ENCODE peak calls at places on chromosomes 3 and 15, in four cellular contexts. One of them, this sample, is unnamed.

GRCh38 chr3:171770689-171771620 is 39.3 kb downstream of the PLD1 start:
- DNase-seq in pancreas: no peak
- DNase-seq in CD8-positive, alpha-beta T cell: no peak
- DNase-seq in endodermal cell: peak
- DNase-seq in this sample: peak

GRCh38 chr3:13307041-13307440 is 113.1 kb downstream of the NUP210 start:
- DNase-seq in pancreas: no peak
- DNase-seq in endodermal cell: no peak
- DNase-seq in CD8-positive, alpha-beta T cell: no peak
- DNase-seq in this sample: no peak

GRCh38 chr3:111072016-111072891 is 638 bp downstream of the NECTIN3 start:
- DNase-seq in endodermal cell: no peak
- DNase-seq in pancreas: peak
- DNase-seq in CD8-positive, alpha-beta T cell: peak
- DNase-seq in this sample: peak

GRCh38 chr15:93265046-93265658 is 176.1 kb upstream of the RGMA start:
- DNase-seq in CD8-positive, alpha-beta T cell: no peak
- DNase-seq in pancreas: no peak
- DNase-seq in endodermal cell: no peak
- DNase-seq in this sample: no peak

GRCh38 chr3:181700168-181701087 is 11.3 kb upstream of the SOX2 start:
- DNase-seq in pancreas: no peak
- DNase-seq in CD8-positive, alpha-beta T cell: peak
- DNase-seq in endodermal cell: peak
- DNase-seq in this sample: peak

GRCh38 chr15:66832679-66833078 is 130.6 kb downstream of the SMAD6 start:
- DNase-seq in pancreas: no peak
- DNase-seq in CD8-positive, alpha-beta T cell: no peak
- DNase-seq in endodermal cell: no peak
- DNase-seq in this sample: peak

GRCh38 chr3:137217733-137218132 is 259.9 kb downstream of the IL20RB start:
- DNase-seq in endodermal cell: peak
- DNase-seq in CD8-positive, alpha-beta T cell: no peak
- DNase-seq in pancreas: no peak
- DNase-seq in this sample: no peak

GRCh38 chr3:11591006-11591360 is 52.7 kb downstream of the VGLL4 start:
- DNase-seq in pancreas: no peak
- DNase-seq in endodermal cell: no peak
- DNase-seq in CD8-positive, alpha-beta T cell: no peak
- DNase-seq in this sample: peak

GRCh38 chr15:55108858-55109518 is 87.8 kb downstream of the RSL24D1 start:
- DNase-seq in endodermal cell: peak
- DNase-seq in CD8-positive, alpha-beta T cell: peak
- DNase-seq in pancreas: peak
- DNase-seq in this sample: peak

GRCh38 chr3:24680214-24680967 is 185.7 kb upstream of the THRB start:
- DNase-seq in CD8-positive, alpha-beta T cell: peak
- DNase-seq in pancreas: peak
- DNase-seq in endodermal cell: peak
- DNase-seq in this sample: peak

GRCh38 chr15:73394782-73395181 is 26.0 kb upstream of the HCN4 start:
- DNase-seq in endodermal cell: no peak
- DNase-seq in pancreas: no peak
- DNase-seq in CD8-positive, alpha-beta T cell: no peak
- DNase-seq in this sample: no peak

GRCh38 chr15:57460208-57460816 is 84.0 kb downstream of the CGNL1 start:
- DNase-seq in CD8-positive, alpha-beta T cell: no peak
- DNase-seq in pancreas: no peak
- DNase-seq in endodermal cell: no peak
- DNase-seq in this sample: no peak

GRCh38 chr15:62857411-62857853 is 185.1 kb upstream of the TPM1 start:
- DNase-seq in endodermal cell: peak
- DNase-seq in CD8-positive, alpha-beta T cell: no peak
- DNase-seq in pancreas: no peak
- DNase-seq in this sample: no peak

GRCh38 chr3:10116138-10116460 is 624 bp downstream of the BRK1 start:
- DNase-seq in CD8-positive, alpha-beta T cell: no peak
- DNase-seq in pancreas: no peak
- DNase-seq in endodermal cell: no peak
- DNase-seq in this sample: peak

GRCh38 chr3:190359813-190360212 is 28.1 kb upstream of the CLDN16 start:
- DNase-seq in pancreas: no peak
- DNase-seq in CD8-positive, alpha-beta T cell: no peak
- DNase-seq in endodermal cell: no peak
- DNase-seq in this sample: no peak

GRCh38 chr3:193805448-193805847 is 212.4 kb downstream of the OPA1 start:
- DNase-seq in CD8-positive, alpha-beta T cell: no peak
- DNase-seq in pancreas: peak
- DNase-seq in endodermal cell: peak
- DNase-seq in this sample: peak

GRCh38 chr3:140093742-140094141 is 158.8 kb downstream of the CLSTN2 start:
- DNase-seq in pancreas: no peak
- DNase-seq in CD8-positive, alpha-beta T cell: no peak
- DNase-seq in endodermal cell: no peak
- DNase-seq in this sample: peak

GRCh38 chr15:88648357-88649214 is 9.8 kb downstream of the ISG20 start:
- DNase-seq in pancreas: no peak
- DNase-seq in CD8-positive, alpha-beta T cell: no peak
- DNase-seq in endodermal cell: peak
- DNase-seq in this sample: no peak

GRCh38 chr15:66757030-66757429 is 55.0 kb downstream of the SMAD6 start:
- DNase-seq in endodermal cell: no peak
- DNase-seq in CD8-positive, alpha-beta T cell: no peak
- DNase-seq in pancreas: no peak
- DNase-seq in this sample: no peak

GRCh38 chr15:87881001-87881400 is 375.5 kb downstream of the NTRK3 start:
- DNase-seq in CD8-positive, alpha-beta T cell: no peak
- DNase-seq in pancreas: no peak
- DNase-seq in endodermal cell: no peak
- DNase-seq in this sample: no peak

DNA sequence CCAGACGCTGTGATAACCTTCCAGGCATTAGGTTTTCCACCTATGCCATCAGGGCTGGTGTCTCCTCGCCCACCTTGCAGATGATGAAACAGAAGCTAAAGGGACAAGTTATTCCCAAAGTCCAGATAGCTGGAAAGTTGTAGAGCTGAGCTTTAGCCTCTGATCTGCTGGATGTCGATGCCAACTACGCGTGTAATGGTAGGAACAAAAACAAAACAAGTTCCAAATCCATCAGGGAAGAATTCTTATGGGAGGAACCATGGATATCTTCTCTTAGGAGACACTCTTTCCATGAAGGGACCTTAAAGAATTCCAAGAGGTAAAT is 28.1 kb upstream of the RHO start:
- DNase-seq in CD8-positive, alpha-beta T cell: no peak
- DNase-seq in endodermal cell: no peak
- DNase-seq in pancreas: no peak
- DNase-seq in this sample: no peak
- H3K4me3 ChIP-seq in CD8-positive, alpha-beta T cell: no peak
- H3K4me3 ChIP-seq in endodermal cell: no peak
- H3K4me3 ChIP-seq in pancreas: no peak
- H3K4me3 ChIP-seq in this sample: no peak

GRCh38 chr15:64740361-64741170 is 34.8 kb downstream of the RBPMS2 start:
- DNase-seq in endodermal cell: no peak
- DNase-seq in pancreas: no peak
- DNase-seq in CD8-positive, alpha-beta T cell: no peak
- DNase-seq in this sample: peak
- TF ChIP-seq CTCF in endodermal cell: no peak
- TF ChIP-seq CTCF in pancreas: no peak
- TF ChIP-seq CTCF in CD8-positive, alpha-beta T cell: no peak
- TF ChIP-seq CTCF in this sample: peak

GRCh38 chr3:183340222-183340621 is 87.2 kb downstream of the B3GNT5 start:
- DNase-seq in CD8-positive, alpha-beta T cell: no peak
- DNase-seq in pancreas: no peak
- DNase-seq in endodermal cell: no peak
- DNase-seq in this sample: no peak
- H3K4me3 ChIP-seq in CD8-positive, alpha-beta T cell: no peak
- H3K4me3 ChIP-seq in pancreas: no peak
- H3K4me3 ChIP-seq in endodermal cell: no peak
- H3K4me3 ChIP-seq in this sample: no peak

GRCh38 chr3:122094693-122095092 is 39.5 kb downstream of the CD86 start:
- DNase-seq in endodermal cell: no peak
- DNase-seq in CD8-positive, alpha-beta T cell: no peak
- DNase-seq in pancreas: no peak
- DNase-seq in this sample: no peak

GRCh38 chr3:122091602-122092006 is 36.4 kb downstream of the CD86 start:
- DNase-seq in CD8-positive, alpha-beta T cell: no peak
- DNase-seq in pancreas: no peak
- DNase-seq in endodermal cell: no peak
- DNase-seq in this sample: no peak

GRCh38 chr3:122094125-122094524 is 39.0 kb downstream of the CD86 start:
- DNase-seq in CD8-positive, alpha-beta T cell: no peak
- DNase-seq in pancreas: no peak
- DNase-seq in endodermal cell: no peak
- DNase-seq in this sample: no peak

GRCh38 chr3:122088519-122088918 is 33.4 kb downstream of the CD86 start:
- DNase-seq in CD8-positive, alpha-beta T cell: no peak
- DNase-seq in pancreas: no peak
- DNase-seq in endodermal cell: no peak
- DNase-seq in this sample: no peak

GRCh38 chr3:122092460-122093165 is 37.5 kb downstream of the CD86 start:
- DNase-seq in CD8-positive, alpha-beta T cell: no peak
- DNase-seq in pancreas: no peak
- DNase-seq in endodermal cell: peak
- DNase-seq in this sample: peak
- TF ChIP-seq CTCF in CD8-positive, alpha-beta T cell: no peak
- TF ChIP-seq CTCF in pancreas: no peak
- TF ChIP-seq CTCF in endodermal cell: peak
- TF ChIP-seq CTCF in this sample: peak

GRCh38 chr3:72577190-72577589 is 271.1 kb downstream of the SHQ1 start:
- DNase-seq in endodermal cell: no peak
- DNase-seq in pancreas: no peak
- DNase-seq in CD8-positive, alpha-beta T cell: no peak
- DNase-seq in this sample: no peak
- H3K4me3 ChIP-seq in endodermal cell: no peak
- H3K4me3 ChIP-seq in pancreas: no peak
- H3K4me3 ChIP-seq in CD8-positive, alpha-beta T cell: no peak
- H3K4me3 ChIP-seq in this sample: no peak

GRCh38 chr3:45547764-45548683 is 46.5 kb upstream of the LIMD1 start:
- DNase-seq in endodermal cell: no peak
- DNase-seq in pancreas: no peak
- DNase-seq in CD8-positive, alpha-beta T cell: no peak
- DNase-seq in this sample: peak
- TF ChIP-seq CTCF in endodermal cell: no peak
- TF ChIP-seq CTCF in pancreas: no peak
- TF ChIP-seq CTCF in CD8-positive, alpha-beta T cell: no peak
- TF ChIP-seq CTCF in this sample: no peak

GRCh38 chr3:102223139-102223538 is 211.7 kb upstream of the ZPLD1 start:
- DNase-seq in pancreas: no peak
- DNase-seq in endodermal cell: no peak
- DNase-seq in CD8-positive, alpha-beta T cell: no peak
- DNase-seq in this sample: no peak
- H3K4me3 ChIP-seq in pancreas: no peak
- H3K4me3 ChIP-seq in endodermal cell: no peak
- H3K4me3 ChIP-seq in CD8-positive, alpha-beta T cell: no peak
- H3K4me3 ChIP-seq in this sample: no peak